ENCODE peak calls at places on chromosomes 11 and 22, in nine cellular contexts. O, B, J, C, G, D, X, Z and R are unnamed samples.

GRCh38 chr11:12090761-12091261 is 19.6 kb upstream of the MICAL2 start:
- DNase-seq in O (no peak), B (no peak), J (peak), C (no peak), G (peak), D (no peak), X (peak), Z (peak), R (peak)

GRCh38 chr11:45252134-45252856 is 33.8 kb downstream of the SYT13 start:
- DNase-seq in O (peak), B (peak), J (peak), C (peak), G (no peak), D (peak), X (peak), Z (peak), R (no peak)

GRCh38 chr11:11178671-11179070 is 174.4 kb downstream of the CSNK2A3 start:
- DNase-seq in O (no peak), B (no peak), J (peak), C (no peak), G (peak), D (no peak), X (peak), Z (no peak), R (no peak)

GRCh38 chr22:27474112-27474571 is 327.4 kb downstream of the MN1 start:
- DNase-seq in O (no peak), B (no peak), J (peak), C (no peak), G (peak), D (no peak), X (no peak), Z (no peak), R (peak)

GRCh38 chr11:3200388-3201111 is 18.1 kb downstream of the MRGPRG start:
- DNase-seq in O (no peak), B (no peak), J (no peak), C (no peak), G (no peak), D (no peak), X (no peak), Z (no peak), R (no peak)

GRCh38 chr11:60872124-60872951 is 5.0 kb downstream of the ZP1 start:
- DNase-seq in O (no peak), B (no peak), J (no peak), C (no peak), G (no peak), D (no peak), X (no peak), Z (no peak), R (no peak)

GRCh38 chr11:111759375-111759774 is 6.8 kb downstream of the PPP2R1B start:
- DNase-seq in O (no peak), B (no peak), J (no peak), C (no peak), G (no peak), D (no peak), X (no peak), Z (no peak), R (no peak)

GRCh38 chr11:20025331-20025840 is 134.9 kb downstream of the DBX1 start:
- DNase-seq in O (no peak), B (peak), J (no peak), C (no peak), G (no peak), D (peak), X (no peak), Z (no peak), R (no peak)

GRCh38 chr22:31233001-31233400 is 20.9 kb downstream of the LIMK2 start:
- DNase-seq in O (no peak), B (no peak), J (no peak), C (no peak), G (no peak), D (no peak), X (no peak), Z (no peak), R (no peak)

GRCh38 chr22:30860176-30861105 is 108.1 kb downstream of the MORC2 start:
- DNase-seq in O (no peak), B (no peak), J (no peak), C (no peak), G (no peak), D (no peak), X (peak), Z (no peak), R (no peak)

GRCh38 chr11:133082851-133083488 is 449.3 kb downstream of the OPCML start:
- DNase-seq in O (no peak), B (peak), J (no peak), C (peak), G (peak), D (peak), X (peak), Z (no peak), R (no peak)

GRCh38 chr22:17957683-17958082 is 66.7 kb downstream of the MICAL3 start:
- DNase-seq in O (no peak), B (no peak), J (no peak), C (no peak), G (no peak), D (no peak), X (no peak), Z (no peak), R (no peak)

GRCh38 chr22:40043086-40043485 is 48.3 kb downstream of the FAM83F start:
- DNase-seq in O (no peak), B (no peak), J (peak), C (no peak), G (peak), D (no peak), X (peak), Z (no peak), R (no peak)

GRCh38 chr11:33368931-33369330 is 111.8 kb downstream of the HIPK3 start:
- DNase-seq in O (no peak), B (no peak), J (no peak), C (no peak), G (no peak), D (no peak), X (no peak), Z (no peak), R (no peak)

GRCh38 chr11:93059074-93059957 is 89.9 kb downstream of the MTNR1B start:
- DNase-seq in O (no peak), B (peak), J (no peak), C (peak), G (no peak), D (no peak), X (peak), Z (no peak), R (no peak)

GRCh38 chr11:40338739-40339138 is 1120.7 kb downstream of the LRRC4C start:
- DNase-seq in O (no peak), B (no peak), J (peak), C (no peak), G (peak), D (peak), X (no peak), Z (no peak), R (no peak)

GRCh38 chr22:19970479-19971275 is 29.1 kb upstream of the TXNRD2 start:
- DNase-seq in O (no peak), B (peak), J (peak), C (peak), G (no peak), D (peak), X (peak), Z (no peak), R (no peak)

GRCh38 chr22:21963790-21964211 is 11.2 kb upstream of the PPM1F start:
- DNase-seq in O (no peak), B (no peak), J (no peak), C (no peak), G (no peak), D (no peak), X (no peak), Z (no peak), R (no peak)

GRCh38 chr11:34207487-34207886 is 102.1 kb downstream of the NAT10 start:
- DNase-seq in O (no peak), B (no peak), J (no peak), C (no peak), G (no peak), D (no peak), X (no peak), Z (no peak), R (no peak)

GRCh38 chr22:41305646-41306045 is 4.3 kb downstream of the ZC3H7B start:
- DNase-seq in O (no peak), B (no peak), J (peak), C (no peak), G (peak), D (no peak), X (no peak), Z (no peak), R (no peak)

GRCh38 chr11:96361778-96362177 is 18.8 kb upstream of the MAML2 start:
- DNase-seq in O (no peak), B (no peak), J (no peak), C (peak), G (peak), D (no peak), X (no peak), Z (no peak), R (no peak)

GRCh38 chr22:45923812-45924211 is 53.1 kb downstream of the WNT7B start:
- DNase-seq in O (no peak), B (no peak), J (no peak), C (no peak), G (no peak), D (no peak), X (no peak), Z (no peak), R (no peak)
- H3K27ac ChIP-seq in O (no peak), B (no peak), J (no peak), C (no peak), G (no peak), D (no peak), X (no peak), Z (no peak), R (no peak)

GRCh38 chr11:35418847-35419712 is at the start of gene SLC1A2:
- DNase-seq in O (no peak), B (peak), J (no peak), C (no peak), G (no peak), D (peak), X (peak), Z (no peak), R (no peak)
- TF ChIP-seq EZH2 in O (peak), B (peak), J (peak), C (no peak), G (peak), D (peak), X (peak), Z (no peak), R (peak)

GRCh38 chr11:69840371-69841169 is 21.4 kb upstream of the FGF3 start:
- DNase-seq in O (no peak), B (peak), J (peak), C (no peak), G (peak), D (no peak), X (no peak), Z (peak), R (no peak)
- H3K4me2 ChIP-seq in O (no peak), B (peak), J (peak), C (no peak), G (peak), D (no peak), X (no peak), Z (peak), R (no peak)

GRCh38 chr11:128759597-128759996 is 65.7 kb downstream of the FLI1 start:
- DNase-seq in O (no peak), B (no peak), J (no peak), C (no peak), G (no peak), D (no peak), X (peak), Z (no peak), R (no peak)
- H3K27ac ChIP-seq in O (no peak), B (no peak), J (no peak), C (no peak), G (no peak), D (no peak), X (no peak), Z (no peak), R (no peak)

GRCh38 chr11:104134760-104135159 is 29.2 kb downstream of the PDGFD start:
- DNase-seq in O (no peak), B (no peak), J (peak), C (no peak), G (peak), D (no peak), X (peak), Z (no peak), R (no peak)
- TF ChIP-seq EZH2 in O (no peak), B (no peak), J (no peak), C (no peak), G (no peak), D (no peak), X (no peak), Z (no peak), R (no peak)

GRCh38 chr11:13220148-13220547 is 57.4 kb upstream of the BMAL1 start:
- DNase-seq in O (no peak), B (no peak), J (no peak), C (no peak), G (no peak), D (no peak), X (no peak), Z (no peak), R (no peak)

GRCh38 chr11:13210424-13210823 is 67.2 kb upstream of the BMAL1 start:
- DNase-seq in O (peak), B (peak), J (peak), C (peak), G (peak), D (peak), X (peak), Z (peak), R (no peak)

GRCh38 chr11:13214276-13214865 is 63.2 kb upstream of the BMAL1 start:
- DNase-seq in O (no peak), B (no peak), J (no peak), C (no peak), G (no peak), D (no peak), X (no peak), Z (no peak), R (no peak)

GRCh38 chr11:13216019-13217006 is 61.3 kb upstream of the BMAL1 start:
- DNase-seq in O (no peak), B (peak), J (peak), C (no peak), G (peak), D (peak), X (peak), Z (peak), R (no peak)

DNA sequence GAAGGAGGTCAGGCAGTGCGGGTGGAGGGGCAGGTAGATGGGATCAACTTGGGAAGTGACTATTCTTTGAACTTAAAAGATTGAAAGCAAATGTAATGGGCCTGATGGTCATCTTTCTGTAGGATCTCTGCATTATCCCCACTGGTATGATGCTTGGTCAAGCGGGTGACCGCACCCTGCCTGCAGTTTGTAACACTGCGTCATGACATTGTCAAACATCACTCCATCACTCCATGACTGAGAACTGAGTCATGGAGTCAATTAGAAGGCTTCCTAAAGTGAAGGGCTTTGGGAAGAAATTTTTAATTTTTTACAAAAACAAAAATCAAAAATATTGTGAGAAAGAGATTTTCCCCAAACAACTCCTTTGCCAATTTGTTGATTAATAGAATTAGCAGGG is 62.4 kb upstream of the BMAL1 start:
- DNase-seq in O (no peak), B (no peak), J (peak), C (no peak), G (peak), D (no peak), X (no peak), Z (peak), R (no peak)
- H3K4me2 ChIP-seq in O (no peak), B (no peak), J (peak), C (no peak), G (peak), D (no peak), X (no peak), Z (peak), R (peak)

GRCh38 chr11:78652866-78653265 is 78.2 kb upstream of the NARS2 start:
- DNase-seq in O (no peak), B (no peak), J (no peak), C (no peak), G (no peak), D (no peak), X (no peak), Z (no peak), R (no peak)
- H3K27ac ChIP-seq in O (no peak), B (no peak), J (no peak), C (no peak), G (no peak), D (no peak), X (no peak), Z (no peak), R (no peak)